ENCODE peak calls at places on chromosomes 4 and X, in five cellular contexts. One of them, this sample, is unnamed.

GRCh38 chrX:9873952-9874351 is 87.7 kb downstream of the SHROOM2 start:
- DNase-seq in natural killer cell: no peak
- DNase-seq in tibial nerve: no peak
- DNase-seq in nephron progenitor cell: no peak
- DNase-seq in neural crest cell: no peak
- DNase-seq in this sample: no peak

GRCh38 chr4:11529625-11530201 is 101.0 kb upstream of the HS3ST1 start:
- DNase-seq in natural killer cell: no peak
- DNase-seq in neural crest cell: no peak
- DNase-seq in nephron progenitor cell: no peak
- DNase-seq in tibial nerve: no peak
- DNase-seq in this sample: no peak

GRCh38 chr4:24671824-24672223 is 87.5 kb upstream of the DHX15 start:
- DNase-seq in nephron progenitor cell: no peak
- DNase-seq in neural crest cell: no peak
- DNase-seq in natural killer cell: no peak
- DNase-seq in tibial nerve: no peak
- DNase-seq in this sample: no peak

GRCh38 chr4:88291003-88291402 is 6.6 kb upstream of the PPM1K start:
- DNase-seq in nephron progenitor cell: no peak
- DNase-seq in tibial nerve: no peak
- DNase-seq in natural killer cell: no peak
- DNase-seq in neural crest cell: no peak
- DNase-seq in this sample: no peak

GRCh38 chr4:6991771-6992557 is 51.2 kb upstream of the TADA2B start:
- DNase-seq in nephron progenitor cell: no peak
- DNase-seq in neural crest cell: no peak
- DNase-seq in tibial nerve: no peak
- DNase-seq in natural killer cell: no peak
- DNase-seq in this sample: no peak

GRCh38 chr4:29081230-29081955 is 1638.8 kb upstream of the PCDH7 start:
- DNase-seq in tibial nerve: no peak
- DNase-seq in natural killer cell: no peak
- DNase-seq in neural crest cell: no peak
- DNase-seq in nephron progenitor cell: no peak
- DNase-seq in this sample: no peak

GRCh38 chrX:50158616-50159015 is 42.2 kb downstream of the AKAP4 start:
- DNase-seq in natural killer cell: no peak
- DNase-seq in nephron progenitor cell: no peak
- DNase-seq in neural crest cell: no peak
- DNase-seq in tibial nerve: no peak
- DNase-seq in this sample: no peak

GRCh38 chrX:103849558-103849957 is 17.5 kb upstream of the RAB9B start:
- DNase-seq in neural crest cell: no peak
- DNase-seq in tibial nerve: no peak
- DNase-seq in natural killer cell: no peak
- DNase-seq in nephron progenitor cell: no peak
- DNase-seq in this sample: no peak

GRCh38 chr4:121696641-121697461 is at the start of gene ANXA5:
- DNase-seq in nephron progenitor cell: peak; percentile 88
- DNase-seq in neural crest cell: peak; percentile 66
- DNase-seq in tibial nerve: peak; percentile 68
- DNase-seq in natural killer cell: peak; percentile 54
- DNase-seq in this sample: no peak

GRCh38 chr4:2448589-2448988 is 20.3 kb upstream of the RNF4 start:
- DNase-seq in natural killer cell: no peak
- DNase-seq in nephron progenitor cell: no peak
- DNase-seq in tibial nerve: no peak
- DNase-seq in neural crest cell: no peak
- DNase-seq in this sample: no peak

GRCh38 chrX:53939127-53939526 is 105.1 kb downstream of the PHF8 start:
- DNase-seq in natural killer cell: no peak
- DNase-seq in neural crest cell: no peak
- DNase-seq in tibial nerve: no peak
- DNase-seq in nephron progenitor cell: no peak
- DNase-seq in this sample: no peak

GRCh38 chr4:10034612-10035104 is 13.4 kb upstream of the SLC2A9 start:
- DNase-seq in tibial nerve: no peak
- DNase-seq in nephron progenitor cell: no peak
- DNase-seq in natural killer cell: no peak
- DNase-seq in neural crest cell: no peak
- DNase-seq in this sample: no peak

GRCh38 chr4:22607382-22607781 is 85.4 kb upstream of the GBA3 start:
- DNase-seq in neural crest cell: no peak
- DNase-seq in natural killer cell: peak; percentile 26
- DNase-seq in nephron progenitor cell: peak; percentile 28
- DNase-seq in tibial nerve: no peak
- DNase-seq in this sample: peak; percentile 22

GRCh38 chr4:79042079-79042674 is 102.9 kb upstream of the PAQR3 start:
- DNase-seq in tibial nerve: no peak
- DNase-seq in neural crest cell: no peak
- DNase-seq in natural killer cell: no peak
- DNase-seq in nephron progenitor cell: no peak
- DNase-seq in this sample: no peak

GRCh38 chr4:66178901-66179300 is 508.6 kb upstream of the EPHA5 start:
- DNase-seq in nephron progenitor cell: no peak
- DNase-seq in natural killer cell: no peak
- DNase-seq in neural crest cell: no peak
- DNase-seq in tibial nerve: no peak
- DNase-seq in this sample: no peak

GRCh38 chrX:31423575-31424284 is 351.9 kb upstream of the FTHL17 start:
- DNase-seq in neural crest cell: no peak
- DNase-seq in natural killer cell: no peak
- DNase-seq in tibial nerve: peak; percentile 14
- DNase-seq in nephron progenitor cell: peak; percentile 8
- DNase-seq in this sample: no peak

GRCh38 chr4:142581891-142582290 is 264.2 kb downstream of the INPP4B start:
- DNase-seq in nephron progenitor cell: no peak
- DNase-seq in tibial nerve: no peak
- DNase-seq in neural crest cell: no peak
- DNase-seq in natural killer cell: no peak
- DNase-seq in this sample: no peak

GRCh38 chrX:19670854-19671620 is 155.7 kb upstream of the MAP3K15 start:
- DNase-seq in nephron progenitor cell: peak; percentile 5
- DNase-seq in natural killer cell: no peak
- DNase-seq in tibial nerve: peak; percentile 19
- DNase-seq in neural crest cell: no peak
- DNase-seq in this sample: no peak

GRCh38 chr4:61889117-61889516 is 689.0 kb downstream of the ADGRL3 start:
- DNase-seq in natural killer cell: no peak
- DNase-seq in neural crest cell: no peak
- DNase-seq in nephron progenitor cell: no peak
- DNase-seq in tibial nerve: no peak
- DNase-seq in this sample: no peak

GRCh38 chrX:13463608-13464007 is 105.8 kb upstream of the EGFL6 start:
- DNase-seq in neural crest cell: no peak
- DNase-seq in tibial nerve: peak; percentile 16
- DNase-seq in natural killer cell: no peak
- DNase-seq in nephron progenitor cell: peak; percentile 5
- DNase-seq in this sample: no peak

GRCh38 chrX:19183777-19184485 is 61.7 kb upstream of the ADGRG2 start:
- DNase-seq in nephron progenitor cell: no peak
- DNase-seq in tibial nerve: no peak
- DNase-seq in neural crest cell: no peak
- DNase-seq in natural killer cell: no peak
- DNase-seq in this sample: no peak

GRCh38 chr4:78432896-78433295 is 118.7 kb upstream of the ANXA3 start:
- DNase-seq in nephron progenitor cell: no peak
- DNase-seq in natural killer cell: no peak
- DNase-seq in tibial nerve: no peak
- DNase-seq in neural crest cell: no peak
- DNase-seq in this sample: no peak

GRCh38 chrX:119685225-119686066 is 7.5 kb downstream of the SEPTIN6 start:
- DNase-seq in tibial nerve: no peak
- DNase-seq in natural killer cell: no peak
- DNase-seq in nephron progenitor cell: no peak
- DNase-seq in neural crest cell: no peak
- DNase-seq in this sample: no peak

GRCh38 chrX:40154229-40154852 is 56.6 kb upstream of the BCOR start:
- DNase-seq in tibial nerve: no peak
- DNase-seq in natural killer cell: no peak
- DNase-seq in nephron progenitor cell: peak; percentile 34
- DNase-seq in neural crest cell: peak; percentile 41
- DNase-seq in this sample: no peak

GRCh38 chrX:45711231-45711630 is 510.6 kb upstream of the DIPK2B start:
- DNase-seq in natural killer cell: no peak
- DNase-seq in neural crest cell: no peak
- DNase-seq in nephron progenitor cell: no peak
- DNase-seq in tibial nerve: no peak
- DNase-seq in this sample: no peak

GRCh38 chr4:139899346-139899745 is 233.7 kb downstream of the MGST2 start:
- DNase-seq in natural killer cell: no peak
- DNase-seq in neural crest cell: no peak
- DNase-seq in tibial nerve: no peak
- DNase-seq in nephron progenitor cell: no peak
- DNase-seq in this sample: no peak

GRCh38 chrX:19991350-19991718 is 473 bp upstream of the BCLAF3 start:
- DNase-seq in tibial nerve: no peak
- DNase-seq in neural crest cell: no peak
- DNase-seq in nephron progenitor cell: no peak
- DNase-seq in natural killer cell: no peak
- DNase-seq in this sample: no peak

GRCh38 chrX:47078129-47079043 is at the start of gene RGN:
- DNase-seq in tibial nerve: no peak
- DNase-seq in natural killer cell: no peak
- DNase-seq in neural crest cell: no peak
- DNase-seq in nephron progenitor cell: peak; percentile 6
- DNase-seq in this sample: no peak

DNA sequence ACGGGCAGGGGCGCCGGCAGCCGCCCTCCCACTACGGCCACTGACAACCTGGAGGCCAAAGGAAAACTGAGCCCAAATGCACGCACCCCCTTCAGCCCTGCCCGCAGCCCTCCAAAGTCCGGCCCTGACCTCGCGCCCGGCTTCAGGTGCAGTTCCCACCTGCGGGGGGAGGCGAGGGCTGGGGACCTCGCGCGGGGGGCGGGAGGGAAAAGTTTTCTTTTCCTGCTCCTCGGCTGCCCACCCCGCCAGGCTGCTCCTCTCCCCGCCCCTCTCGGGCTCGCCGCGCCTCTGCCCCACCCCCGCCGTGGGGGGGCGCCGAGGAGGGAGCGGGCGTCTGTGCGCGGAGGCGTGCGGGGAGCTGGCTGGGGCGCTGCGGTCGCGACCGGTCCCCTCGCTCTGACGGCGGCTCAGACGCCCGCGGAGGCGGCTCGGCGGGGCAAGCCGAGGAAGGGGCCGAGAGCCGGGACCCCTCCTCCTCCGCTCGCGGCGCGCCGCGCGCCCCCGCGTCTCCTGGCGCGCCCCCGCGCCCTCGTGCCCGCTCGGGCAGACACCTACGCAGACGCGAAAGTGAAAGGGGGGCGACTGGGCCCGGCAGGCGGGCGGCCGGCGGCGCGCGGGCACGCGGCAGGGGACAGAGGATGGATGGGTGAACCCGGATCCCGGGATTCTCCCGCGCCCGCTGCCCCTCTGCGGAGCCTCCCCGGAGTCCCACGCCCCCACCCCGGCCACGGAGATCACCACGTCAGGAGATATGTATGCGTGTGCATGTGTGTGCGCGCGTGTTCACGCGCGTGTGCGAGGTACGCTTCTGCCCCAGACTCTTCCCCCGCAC is 3.1 kb upstream of the NR3C2 start:
- DNase-seq in neural crest cell: peak; percentile 30
- DNase-seq in tibial nerve: peak; percentile 32
- DNase-seq in nephron progenitor cell: peak; percentile 78
- DNase-seq in natural killer cell: peak; percentile 64
- DNase-seq in this sample: no peak
- TF ChIP-seq CTCF in neural crest cell: no peak
- TF ChIP-seq CTCF in tibial nerve: no peak
- TF ChIP-seq CTCF in nephron progenitor cell: no peak
- TF ChIP-seq CTCF in natural killer cell: no peak
- TF ChIP-seq CTCF in this sample: no peak

DNA sequence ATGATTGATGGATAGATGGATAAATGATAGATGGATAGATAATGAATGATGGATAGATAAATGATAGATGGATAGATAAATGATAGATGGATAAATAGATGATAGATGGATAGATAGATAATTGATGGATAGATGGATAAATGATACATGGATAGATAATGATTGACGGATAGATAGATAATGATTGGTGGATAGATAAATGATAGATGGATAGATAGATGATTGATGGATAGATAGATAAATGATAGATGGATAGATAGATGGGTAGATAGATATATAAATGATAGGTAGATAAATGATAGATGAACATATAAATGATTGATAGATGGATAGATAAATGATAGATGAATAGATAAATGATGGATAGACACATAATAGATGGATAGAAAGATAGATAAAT is 49.5 kb upstream of the SHOX start:
- DNase-seq in natural killer cell: no peak
- DNase-seq in nephron progenitor cell: no peak
- DNase-seq in neural crest cell: no peak
- DNase-seq in tibial nerve: no peak
- DNase-seq in this sample: no peak
- TF ChIP-seq CTCF in natural killer cell: no peak
- TF ChIP-seq CTCF in nephron progenitor cell: no peak
- TF ChIP-seq CTCF in neural crest cell: no peak
- TF ChIP-seq CTCF in tibial nerve: no peak
- TF ChIP-seq CTCF in this sample: no peak

GRCh38 chr4:63302078-63302477 is 1107.2 kb downstream of the TECRL start:
- DNase-seq in nephron progenitor cell: no peak
- DNase-seq in tibial nerve: no peak
- DNase-seq in natural killer cell: no peak
- DNase-seq in neural crest cell: no peak
- DNase-seq in this sample: no peak

DNA sequence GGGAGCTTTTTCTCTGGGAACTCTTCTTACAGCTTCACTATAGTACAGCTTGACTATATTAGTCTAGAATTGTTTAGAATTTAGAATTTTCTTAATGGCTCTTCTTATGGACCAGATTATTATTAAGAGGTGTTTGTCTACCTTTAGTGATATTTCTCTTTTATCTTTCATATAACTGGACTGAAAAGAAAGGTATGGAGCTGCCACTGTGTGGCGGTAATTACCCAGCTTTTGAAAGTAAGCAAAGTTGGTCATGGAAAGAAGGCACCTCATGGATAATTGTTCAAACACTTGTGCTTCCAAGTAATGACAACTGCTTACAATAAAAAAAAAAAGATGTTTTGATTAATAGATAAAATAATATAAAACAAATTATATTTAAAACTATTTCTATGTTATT is 1112.5 kb downstream of the TECRL start:
- DNase-seq in natural killer cell: no peak
- DNase-seq in tibial nerve: no peak
- DNase-seq in neural crest cell: no peak
- DNase-seq in nephron progenitor cell: peak; percentile 2
- DNase-seq in this sample: no peak
- TF ChIP-seq CTCF in natural killer cell: no peak
- TF ChIP-seq CTCF in tibial nerve: no peak
- TF ChIP-seq CTCF in neural crest cell: peak; percentile 53
- TF ChIP-seq CTCF in nephron progenitor cell: peak; percentile 30
- TF ChIP-seq CTCF in this sample: peak; percentile 28

DNA sequence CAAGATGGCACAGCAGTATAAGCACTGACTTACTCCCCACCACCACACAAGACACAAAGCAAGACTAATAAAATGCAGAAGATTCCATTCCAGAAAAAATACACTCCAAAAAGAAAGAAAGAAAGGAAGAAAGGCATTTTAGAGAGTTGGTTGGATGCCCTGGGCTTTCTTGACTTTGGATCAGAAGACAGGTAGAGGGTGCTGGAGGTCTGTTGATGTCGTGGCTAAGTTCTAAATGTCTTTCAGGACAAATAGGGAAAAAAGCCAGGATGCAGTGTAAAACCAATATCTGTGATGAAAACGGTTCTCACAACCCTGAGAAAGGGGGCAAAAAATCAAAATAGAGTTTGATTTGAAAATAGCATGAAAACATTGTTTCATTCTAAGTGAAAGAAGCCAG is 555.2 kb upstream of the PRKX start:
- DNase-seq in neural crest cell: no peak
- DNase-seq in natural killer cell: no peak
- DNase-seq in nephron progenitor cell: no peak
- DNase-seq in tibial nerve: no peak
- DNase-seq in this sample: no peak
- TF ChIP-seq CTCF in neural crest cell: no peak
- TF ChIP-seq CTCF in natural killer cell: no peak
- TF ChIP-seq CTCF in nephron progenitor cell: no peak
- TF ChIP-seq CTCF in tibial nerve: no peak
- TF ChIP-seq CTCF in this sample: no peak

This sample was measured in D721Med.